ENCODE peak calls at places on chromosomes 2 and 18, in nine cellular contexts. One of them, this sample, is unnamed.

GRCh38 chr2:179349670-179350303 is 85.2 kb upstream of the SESTD1 start:
- DNase-seq in C1 segment of cervical spinal cord: no peak
- DNase-seq in RCC 7860: no peak
- DNase-seq in NCI-H146: no peak
- DNase-seq in mesendoderm: no peak
- DNase-seq in pancreas: no peak
- DNase-seq in NCI-H510A: no peak
- DNase-seq in choroid plexus epithelial cell: no peak
- DNase-seq in kidney: no peak
- DNase-seq in this sample: no peak

GRCh38 chr2:191571163-191571769 is 106.7 kb upstream of the NABP1 start:
- DNase-seq in choroid plexus epithelial cell: peak
- DNase-seq in kidney: no peak
- DNase-seq in NCI-H146: peak
- DNase-seq in C1 segment of cervical spinal cord: no peak
- DNase-seq in RCC 7860: peak
- DNase-seq in NCI-H510A: no peak
- DNase-seq in mesendoderm: peak
- DNase-seq in pancreas: no peak
- DNase-seq in this sample: no peak

GRCh38 chr2:128710770-128711169 is 392.1 kb upstream of the HS6ST1 start:
- DNase-seq in kidney: no peak
- DNase-seq in choroid plexus epithelial cell: no peak
- DNase-seq in mesendoderm: no peak
- DNase-seq in pancreas: no peak
- DNase-seq in NCI-H146: no peak
- DNase-seq in C1 segment of cervical spinal cord: no peak
- DNase-seq in RCC 7860: no peak
- DNase-seq in NCI-H510A: no peak
- DNase-seq in this sample: no peak

GRCh38 chr2:137167651-137168050 is 402.3 kb downstream of the THSD7B start:
- DNase-seq in kidney: no peak
- DNase-seq in NCI-H146: no peak
- DNase-seq in mesendoderm: no peak
- DNase-seq in choroid plexus epithelial cell: no peak
- DNase-seq in NCI-H510A: no peak
- DNase-seq in C1 segment of cervical spinal cord: no peak
- DNase-seq in RCC 7860: no peak
- DNase-seq in pancreas: no peak
- DNase-seq in this sample: no peak

GRCh38 chr2:222169346-222169745 is 129.5 kb downstream of the PAX3 start:
- DNase-seq in choroid plexus epithelial cell: peak
- DNase-seq in NCI-H146: no peak
- DNase-seq in NCI-H510A: no peak
- DNase-seq in C1 segment of cervical spinal cord: no peak
- DNase-seq in kidney: no peak
- DNase-seq in RCC 7860: peak
- DNase-seq in pancreas: no peak
- DNase-seq in mesendoderm: no peak
- DNase-seq in this sample: no peak

GRCh38 chr2:18987021-18987420 is 371.4 kb downstream of the OSR1 start:
- DNase-seq in mesendoderm: no peak
- DNase-seq in NCI-H510A: no peak
- DNase-seq in choroid plexus epithelial cell: peak
- DNase-seq in pancreas: no peak
- DNase-seq in NCI-H146: no peak
- DNase-seq in C1 segment of cervical spinal cord: no peak
- DNase-seq in kidney: no peak
- DNase-seq in RCC 7860: no peak
- DNase-seq in this sample: no peak

GRCh38 chr2:162839419-162839818 is 852 bp upstream of the KCNH7 start:
- DNase-seq in pancreas: no peak
- DNase-seq in kidney: no peak
- DNase-seq in RCC 7860: no peak
- DNase-seq in NCI-H510A: peak
- DNase-seq in NCI-H146: peak
- DNase-seq in mesendoderm: no peak
- DNase-seq in choroid plexus epithelial cell: no peak
- DNase-seq in C1 segment of cervical spinal cord: no peak
- DNase-seq in this sample: no peak

GRCh38 chr18:4599312-4599711 is 144.2 kb upstream of the DLGAP1 start:
- DNase-seq in kidney: no peak
- DNase-seq in mesendoderm: peak
- DNase-seq in RCC 7860: no peak
- DNase-seq in C1 segment of cervical spinal cord: no peak
- DNase-seq in NCI-H146: no peak
- DNase-seq in choroid plexus epithelial cell: no peak
- DNase-seq in pancreas: no peak
- DNase-seq in NCI-H510A: no peak
- DNase-seq in this sample: no peak

GRCh38 chr2:112658301-112658700 is 12.6 kb downstream of the SLC20A1 start:
- DNase-seq in NCI-H146: no peak
- DNase-seq in C1 segment of cervical spinal cord: no peak
- DNase-seq in kidney: no peak
- DNase-seq in NCI-H510A: no peak
- DNase-seq in pancreas: no peak
- DNase-seq in RCC 7860: no peak
- DNase-seq in choroid plexus epithelial cell: no peak
- DNase-seq in mesendoderm: no peak
- DNase-seq in this sample: no peak

GRCh38 chr2:181829230-181829629 is 62.3 kb upstream of the ITPRID2 start:
- DNase-seq in pancreas: no peak
- DNase-seq in choroid plexus epithelial cell: no peak
- DNase-seq in C1 segment of cervical spinal cord: no peak
- DNase-seq in mesendoderm: no peak
- DNase-seq in kidney: no peak
- DNase-seq in RCC 7860: no peak
- DNase-seq in NCI-H510A: no peak
- DNase-seq in NCI-H146: no peak
- DNase-seq in this sample: no peak

GRCh38 chr2:26982102-26982742 is 11.8 kb downstream of the MAPRE3 start:
- DNase-seq in NCI-H146: peak
- DNase-seq in kidney: no peak
- DNase-seq in pancreas: peak
- DNase-seq in RCC 7860: no peak
- DNase-seq in choroid plexus epithelial cell: peak
- DNase-seq in mesendoderm: peak
- DNase-seq in C1 segment of cervical spinal cord: no peak
- DNase-seq in NCI-H510A: peak
- DNase-seq in this sample: no peak

GRCh38 chr2:157967856-157968255 is 91.7 kb upstream of the ACVR1 start:
- DNase-seq in choroid plexus epithelial cell: no peak
- DNase-seq in NCI-H510A: no peak
- DNase-seq in NCI-H146: no peak
- DNase-seq in RCC 7860: no peak
- DNase-seq in kidney: peak
- DNase-seq in C1 segment of cervical spinal cord: no peak
- DNase-seq in mesendoderm: no peak
- DNase-seq in pancreas: no peak
- DNase-seq in this sample: no peak

GRCh38 chr2:203905661-203906060 is 30.9 kb upstream of the ICOS start:
- DNase-seq in pancreas: no peak
- DNase-seq in C1 segment of cervical spinal cord: no peak
- DNase-seq in NCI-H510A: no peak
- DNase-seq in choroid plexus epithelial cell: no peak
- DNase-seq in mesendoderm: no peak
- DNase-seq in kidney: no peak
- DNase-seq in RCC 7860: no peak
- DNase-seq in NCI-H146: no peak
- DNase-seq in this sample: no peak

GRCh38 chr2:11742702-11743530 is 3.5 kb upstream of the LPIN1 start:
- DNase-seq in kidney: peak
- DNase-seq in mesendoderm: no peak
- DNase-seq in NCI-H146: no peak
- DNase-seq in RCC 7860: no peak
- DNase-seq in C1 segment of cervical spinal cord: no peak
- DNase-seq in pancreas: no peak
- DNase-seq in choroid plexus epithelial cell: no peak
- DNase-seq in NCI-H510A: no peak
- DNase-seq in this sample: peak

GRCh38 chr2:85537600-85538506 is 1.1 kb upstream of the MAT2A start:
- DNase-seq in RCC 7860: peak
- DNase-seq in kidney: peak
- DNase-seq in NCI-H146: peak
- DNase-seq in NCI-H510A: peak
- DNase-seq in pancreas: peak
- DNase-seq in C1 segment of cervical spinal cord: no peak
- DNase-seq in choroid plexus epithelial cell: peak
- DNase-seq in mesendoderm: peak
- DNase-seq in this sample: no peak

GRCh38 chr2:194735837-194736542 is 921.0 kb upstream of the SLC39A10 start:
- DNase-seq in mesendoderm: no peak
- DNase-seq in NCI-H146: no peak
- DNase-seq in RCC 7860: no peak
- DNase-seq in choroid plexus epithelial cell: no peak
- DNase-seq in kidney: no peak
- DNase-seq in NCI-H510A: no peak
- DNase-seq in C1 segment of cervical spinal cord: no peak
- DNase-seq in pancreas: no peak
- DNase-seq in this sample: no peak

GRCh38 chr2:136389809-136390208 is 271.9 kb upstream of the CXCR4 start:
- DNase-seq in RCC 7860: no peak
- DNase-seq in kidney: no peak
- DNase-seq in pancreas: no peak
- DNase-seq in mesendoderm: no peak
- DNase-seq in C1 segment of cervical spinal cord: no peak
- DNase-seq in NCI-H510A: no peak
- DNase-seq in NCI-H146: no peak
- DNase-seq in choroid plexus epithelial cell: no peak
- DNase-seq in this sample: no peak

GRCh38 chr18:78192044-78192443 is 787.6 kb upstream of the SALL3 start:
- DNase-seq in NCI-H146: no peak
- DNase-seq in pancreas: peak
- DNase-seq in choroid plexus epithelial cell: no peak
- DNase-seq in C1 segment of cervical spinal cord: no peak
- DNase-seq in kidney: peak
- DNase-seq in RCC 7860: no peak
- DNase-seq in mesendoderm: peak
- DNase-seq in NCI-H510A: peak
- DNase-seq in this sample: no peak

GRCh38 chr2:206225435-206226232 is 48.8 kb upstream of the ZDBF2 start:
- DNase-seq in NCI-H510A: no peak
- DNase-seq in NCI-H146: no peak
- DNase-seq in mesendoderm: no peak
- DNase-seq in C1 segment of cervical spinal cord: no peak
- DNase-seq in pancreas: no peak
- DNase-seq in kidney: no peak
- DNase-seq in choroid plexus epithelial cell: no peak
- DNase-seq in RCC 7860: no peak
- DNase-seq in this sample: no peak

GRCh38 chr2:214558341-214558740 is 147.5 kb downstream of the VWC2L start:
- DNase-seq in NCI-H146: no peak
- DNase-seq in NCI-H510A: no peak
- DNase-seq in pancreas: no peak
- DNase-seq in C1 segment of cervical spinal cord: no peak
- DNase-seq in kidney: no peak
- DNase-seq in choroid plexus epithelial cell: no peak
- DNase-seq in mesendoderm: no peak
- DNase-seq in RCC 7860: no peak
- DNase-seq in this sample: no peak

GRCh38 chr2:127414855-127415592 is 3.2 kb upstream of the PROC start:
- DNase-seq in NCI-H510A: no peak
- DNase-seq in kidney: peak
- DNase-seq in RCC 7860: no peak
- DNase-seq in choroid plexus epithelial cell: no peak
- DNase-seq in NCI-H146: no peak
- DNase-seq in mesendoderm: no peak
- DNase-seq in C1 segment of cervical spinal cord: no peak
- DNase-seq in pancreas: no peak
- DNase-seq in this sample: no peak

GRCh38 chr18:48320639-48320945 is 88.6 kb downstream of the ZBTB7C start:
- DNase-seq in C1 segment of cervical spinal cord: no peak
- DNase-seq in kidney: no peak
- DNase-seq in choroid plexus epithelial cell: no peak
- DNase-seq in NCI-H510A: no peak
- DNase-seq in mesendoderm: no peak
- DNase-seq in NCI-H146: no peak
- DNase-seq in pancreas: no peak
- DNase-seq in RCC 7860: no peak
- DNase-seq in this sample: no peak

GRCh38 chr2:194491409-194492115 is 1165.5 kb upstream of the SLC39A10 start:
- DNase-seq in RCC 7860: no peak
- DNase-seq in kidney: no peak
- DNase-seq in pancreas: no peak
- DNase-seq in mesendoderm: no peak
- DNase-seq in NCI-H146: no peak
- DNase-seq in C1 segment of cervical spinal cord: no peak
- DNase-seq in choroid plexus epithelial cell: no peak
- DNase-seq in NCI-H510A: no peak
- DNase-seq in this sample: no peak

GRCh38 chr2:104853926-104854506 is at the start of gene POU3F3:
- DNase-seq in choroid plexus epithelial cell: peak
- DNase-seq in NCI-H146: no peak
- DNase-seq in C1 segment of cervical spinal cord: peak
- DNase-seq in RCC 7860: no peak
- DNase-seq in NCI-H510A: peak
- DNase-seq in pancreas: no peak
- DNase-seq in kidney: peak
- DNase-seq in mesendoderm: peak
- DNase-seq in this sample: peak

GRCh38 chr18:49177812-49178211 is 227.0 kb upstream of the SMAD7 start:
- DNase-seq in choroid plexus epithelial cell: peak
- DNase-seq in RCC 7860: peak
- DNase-seq in pancreas: no peak
- DNase-seq in kidney: no peak
- DNase-seq in NCI-H510A: no peak
- DNase-seq in NCI-H146: no peak
- DNase-seq in mesendoderm: no peak
- DNase-seq in C1 segment of cervical spinal cord: no peak
- DNase-seq in this sample: no peak

GRCh38 chr2:212531499-212531898 is 7.1 kb downstream of the ERBB4 start:
- DNase-seq in RCC 7860: no peak
- DNase-seq in kidney: no peak
- DNase-seq in NCI-H510A: no peak
- DNase-seq in pancreas: no peak
- DNase-seq in C1 segment of cervical spinal cord: no peak
- DNase-seq in NCI-H146: no peak
- DNase-seq in mesendoderm: no peak
- DNase-seq in choroid plexus epithelial cell: no peak
- DNase-seq in this sample: no peak

GRCh38 chr2:77566582-77566981 is 44.4 kb upstream of the LRRTM4 start:
- DNase-seq in NCI-H510A: no peak
- DNase-seq in C1 segment of cervical spinal cord: no peak
- DNase-seq in mesendoderm: peak
- DNase-seq in choroid plexus epithelial cell: no peak
- DNase-seq in kidney: no peak
- DNase-seq in NCI-H146: peak
- DNase-seq in RCC 7860: peak
- DNase-seq in pancreas: no peak
- DNase-seq in this sample: no peak

GRCh38 chr2:104876606-104877005 is 22.7 kb downstream of the POU3F3 start:
- DNase-seq in pancreas: no peak
- DNase-seq in NCI-H146: no peak
- DNase-seq in choroid plexus epithelial cell: no peak
- DNase-seq in NCI-H510A: no peak
- DNase-seq in RCC 7860: no peak
- DNase-seq in C1 segment of cervical spinal cord: no peak
- DNase-seq in mesendoderm: no peak
- DNase-seq in kidney: no peak
- DNase-seq in this sample: no peak

GRCh38 chr2:18918280-18918679 is 328.9 kb upstream of the NT5C1B start:
- DNase-seq in RCC 7860: no peak
- DNase-seq in kidney: no peak
- DNase-seq in NCI-H146: no peak
- DNase-seq in C1 segment of cervical spinal cord: no peak
- DNase-seq in choroid plexus epithelial cell: no peak
- DNase-seq in pancreas: no peak
- DNase-seq in NCI-H510A: no peak
- DNase-seq in mesendoderm: no peak
- DNase-seq in this sample: no peak

GRCh38 chr2:37343537-37344434 is 644 bp upstream of the QPCT start:
- DNase-seq in choroid plexus epithelial cell: peak
- DNase-seq in C1 segment of cervical spinal cord: no peak
- DNase-seq in RCC 7860: peak
- DNase-seq in NCI-H510A: no peak
- DNase-seq in NCI-H146: peak
- DNase-seq in kidney: no peak
- DNase-seq in pancreas: no peak
- DNase-seq in mesendoderm: peak
- DNase-seq in this sample: no peak

This sample was measured in osteocyte.